ENCODE peak calls at places on chromosomes 16 and 17, in five cellular contexts. Y is MM.1S, U is IMR-90, A is OCI-LY7, C is neural progenitor cell. I is an unnamed sample.

GRCh38 chr17:40901981-40902862 is 17.2 kb upstream of the KRT20 start:
- DNase-seq in Y (no peak), C (no peak), A (no peak), U (peak; percentile 71), I (no peak)

GRCh38 chr16:72050769-72051464 is 3.4 kb upstream of the HP start:
- DNase-seq in C (no peak), A (no peak), U (peak; percentile 16), Y (no peak), I (no peak)

GRCh38 chr17:57315061-57315851 is 58.9 kb downstream of the MSI2 start:
- DNase-seq in U (no peak), C (no peak), Y (no peak), A (no peak), I (no peak)

GRCh38 chr16:22123146-22123545 is 30.8 kb downstream of the VWA3A start:
- DNase-seq in U (no peak), C (peak; percentile 24), Y (no peak), A (no peak), I (no peak)

GRCh38 chr17:16215002-16215272 is 397 bp downstream of the NCOR1 start:
- DNase-seq in A (peak; percentile 60), C (peak; percentile 75), Y (peak; percentile 42), U (no peak), I (peak; percentile 40)

GRCh38 chr16:58222532-58223316 is 24.8 kb upstream of the CSNK2A2 start:
- DNase-seq in Y (no peak), C (no peak), A (no peak), U (peak; percentile 25), I (no peak)

GRCh38 chr17:13003927-13004326 is 13.9 kb downstream of the ELAC2 start:
- DNase-seq in U (no peak), Y (no peak), A (no peak), C (no peak), I (no peak)

GRCh38 chr16:85173981-85174751 is 61.9 kb upstream of the CIBAR2 start:
- DNase-seq in A (no peak), C (peak; percentile 51), Y (no peak), U (peak; percentile 89), I (peak; percentile 91)

GRCh38 chr17:79926308-79927135 is 87.3 kb upstream of the CBX4 start:
- DNase-seq in U (no peak), Y (no peak), A (no peak), C (no peak), I (no peak)

GRCh38 chr17:80992948-80993624 is 1.4 kb downstream of the CHMP6 start:
- DNase-seq in C (no peak), A (no peak), U (no peak), Y (no peak), I (no peak)

GRCh38 chr17:40727447-40728231 is 24.1 kb upstream of the KRT24 start:
- DNase-seq in Y (no peak), U (peak; percentile 4), A (peak; percentile 47), C (no peak), I (peak; percentile 78)

GRCh38 chr17:71115669-71115972 is 946.3 kb downstream of the KCNJ2 start:
- DNase-seq in C (no peak), U (peak; percentile 15), A (no peak), Y (no peak), I (peak; percentile 91)

GRCh38 chr17:2406271-2406902 is 5.5 kb upstream of the MNT start:
- DNase-seq in A (no peak), U (no peak), C (peak; percentile 1), Y (no peak), I (no peak)

GRCh38 chr16:27722892-27723450 is 173.0 kb downstream of the KATNIP start:
- DNase-seq in C (no peak), U (no peak), A (no peak), Y (no peak), I (no peak)

GRCh38 chr16:50696575-50697420 is 3.4 kb downstream of the NOD2 start:
- DNase-seq in A (no peak), U (peak; percentile 26), C (no peak), Y (peak; percentile 56), I (peak; percentile 46)

GRCh38 chr17:58210922-58211321 is 8.1 kb downstream of the MKS1 start:
- DNase-seq in A (no peak), U (no peak), Y (no peak), C (no peak), I (no peak)

GRCh38 chr17:56896968-56897359 is 16.9 kb downstream of the TRIM25 start:
- DNase-seq in C (no peak), U (no peak), A (peak; percentile 27), Y (no peak), I (no peak)

GRCh38 chr16:46972971-46973456 is 460 bp downstream of the DNAJA2 start:
- DNase-seq in Y (peak; percentile 13), C (peak; percentile 67), U (no peak), A (peak; percentile 68), I (no peak)

GRCh38 chr16:72428611-72429376 is 256.8 kb upstream of the PMFBP1 start:
- DNase-seq in Y (no peak), A (no peak), C (no peak), U (no peak), I (peak; percentile 32)

GRCh38 chr17:7858487-7858832 is 657 bp downstream of the CYB5D1 start:
- DNase-seq in C (peak; percentile 88), A (peak; percentile 83), Y (peak; percentile 61), U (peak; percentile 44), I (peak; percentile 57)

GRCh38 chr17:351436-351713 is 1.2 kb downstream of the RPH3AL start:
- DNase-seq in C (no peak), U (no peak), A (no peak), Y (no peak), I (no peak)
- H4K20me1 ChIP-seq in C (no peaks in the 10 kb centered on the region), U (no peaks in the 10 kb centered on the region), A (no peaks in the 10 kb centered on the region), Y (no peaks in the 10 kb centered on the region), I (no peaks in the 10 kb centered on the region)

GRCh38 chr17:5784791-5785190 is 200.5 kb upstream of the NLRP1 start:
- DNase-seq in A (no peak), U (no peak), C (no peak), Y (no peak), I (no peak)

GRCh38 chr17:5785343-5785742 is 201.0 kb upstream of the NLRP1 start:
- DNase-seq in Y (no peak), U (peak; percentile 76), A (peak; percentile 65), C (no peak), I (no peak)

GRCh38 chr17:5783851-5784250 is 199.5 kb upstream of the NLRP1 start:
- DNase-seq in C (no peak), A (no peak), Y (no peak), U (no peak), I (no peak)

GRCh38 chr17:5786510-5786875 is 202.2 kb upstream of the NLRP1 start:
- DNase-seq in Y (no peak), U (no peak), A (no peak), C (no peak), I (no peak)

GRCh38 chr17:5785867-5786509 is 201.7 kb upstream of the NLRP1 start:
- DNase-seq in A (peak; percentile 85), Y (no peak), C (no peak), U (peak; percentile 91), I (no peak)
- H3K27ac ChIP-seq in A (peak overlapping the region; percentile 55), Y (no peak overlapping the region), C (no peak overlapping the region), U (peak overlapping the region; percentile 4), I (peak overlapping the region; percentile 29)

DNA sequence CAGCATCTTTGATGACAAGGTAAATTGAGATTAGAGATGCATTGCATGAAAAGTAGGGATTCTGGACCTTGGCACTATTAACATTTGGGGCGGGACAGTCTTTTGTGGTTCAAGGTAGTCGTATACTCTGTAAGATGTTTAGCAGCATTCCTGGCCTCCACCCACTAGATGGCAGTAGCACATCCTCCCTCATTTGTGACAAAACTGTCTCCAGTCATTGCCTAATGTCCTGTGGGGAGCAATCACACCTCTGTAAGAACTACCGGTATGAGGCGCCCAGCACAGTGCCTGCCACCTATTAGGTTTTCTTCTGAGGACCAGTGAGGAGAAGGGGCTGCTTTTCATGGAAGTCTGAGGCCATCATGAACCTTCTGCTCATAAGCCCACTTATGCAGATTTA is 180.8 kb downstream of the RBFOX1 start:
- DNase-seq in Y (no peak), C (no peak), A (peak; percentile 25), U (no peak), I (no peak)
- TF ChIP-seq CTCF in Y (peak; percentile 36), C (peak; percentile 49), A (peak; percentile 80), U (no peak), I (no peak)

DNA sequence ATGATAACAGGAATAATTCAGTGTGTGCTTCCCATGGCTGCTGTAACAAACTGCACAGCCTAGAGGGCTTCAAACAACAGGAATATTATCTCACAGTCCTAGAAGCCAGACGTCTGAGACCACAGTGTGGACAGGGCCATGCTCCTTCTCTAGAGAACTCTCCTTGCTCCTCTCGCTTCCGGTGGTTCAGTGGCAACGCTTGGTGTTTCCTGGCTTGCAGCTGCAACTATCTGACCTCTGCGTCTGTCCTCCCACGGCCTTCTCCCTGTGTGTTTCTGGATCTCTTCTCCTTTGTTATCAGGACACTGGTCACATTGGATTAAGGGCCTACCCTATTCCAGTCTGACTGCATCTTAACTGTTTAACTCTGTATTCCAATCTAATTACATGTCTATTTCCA is 414.3 kb downstream of the MAF start:
- DNase-seq in U (no peak), Y (no peak), A (no peak), C (no peak), I (no peak)
- H4K20me1 ChIP-seq in U (no peaks in the 10 kb centered on the region), Y (no peaks in the 10 kb centered on the region), A (no peaks in the 10 kb centered on the region), C (no peaks in the 10 kb centered on the region), I (no peaks in the 10 kb centered on the region)

I was measured in fibroblast of lung.